ENCODE peak calls at places on chromosome 22, in five cellular contexts. B, X, C, V and O are unnamed samples.

GRCh38 chr22:46536559-46537220 is 730 bp downstream of the CELSR1 start:
- DNase-seq in B (no peak), X (peak), C (no peak), V (no peak), O (no peak)

GRCh38 chr22:30946354-30946753 is 22.2 kb downstream of the MORC2 start:
- DNase-seq in B (no peak), X (no peak), C (no peak), V (no peak), O (no peak)

GRCh38 chr22:47836957-47837356 is 1074.5 kb downstream of the TBC1D22A start:
- DNase-seq in B (no peak), X (no peak), C (no peak), V (no peak), O (peak)

GRCh38 chr22:40224702-40225101 is 47.0 kb downstream of the TNRC6B start:
- DNase-seq in B (no peak), X (no peak), C (no peak), V (no peak), O (no peak)

GRCh38 chr22:21972293-21972779 is 10.3 kb downstream of the TOP3B start:
- DNase-seq in B (peak), X (no peak), C (peak), V (no peak), O (peak)

GRCh38 chr22:28006271-28006670 is 87.2 kb upstream of the PITPNB start:
- DNase-seq in B (no peak), X (no peak), C (no peak), V (no peak), O (no peak)

GRCh38 chr22:23922921-23923320 is 28.7 kb downstream of the MIF start:
- DNase-seq in B (no peak), X (no peak), C (no peak), V (no peak), O (no peak)

GRCh38 chr22:35645646-35646045 is 2.6 kb upstream of the APOL6 start:
- DNase-seq in B (no peak), X (no peak), C (no peak), V (no peak), O (no peak)

GRCh38 chr22:38238519-38239051 is 34.2 kb downstream of the TMEM184B start:
- DNase-seq in B (no peak), X (no peak), C (no peak), V (no peak), O (no peak)

GRCh38 chr22:46393791-46394333 is 58.3 kb downstream of the TRMU start:
- DNase-seq in B (no peak), X (no peak), C (no peak), V (no peak), O (no peak)

GRCh38 chr22:22820626-22821025 is 67.0 kb upstream of the IGLL5 start:
- DNase-seq in B (peak), X (no peak), C (no peak), V (no peak), O (no peak)

GRCh38 chr22:17638182-17638431 is 450 bp upstream of the BCL2L13 start:
- DNase-seq in B (no peak), X (no peak), C (no peak), V (peak), O (no peak)

GRCh38 chr22:45692549-45692948 is 20.9 kb downstream of the ATXN10 start:
- DNase-seq in B (no peak), X (no peak), C (no peak), V (no peak), O (peak)

GRCh38 chr22:35546886-35547285 is 6.3 kb downstream of the RASD2 start:
- DNase-seq in B (no peak), X (no peak), C (no peak), V (no peak), O (no peak)

GRCh38 chr22:38609371-38609770 is 39.4 kb upstream of the DMC1 start:
- DNase-seq in B (no peak), X (no peak), C (no peak), V (no peak), O (no peak)

GRCh38 chr22:26977741-26978140 is 320.4 kb downstream of the MIAT start:
- DNase-seq in B (no peak), X (no peak), C (no peak), V (no peak), O (no peak)

GRCh38 chr22:44363980-44364749 is 51.4 kb upstream of the SHISAL1 start:
- DNase-seq in B (no peak), X (peak), C (no peak), V (no peak), O (no peak)

GRCh38 chr22:17753401-17753989 is 20.8 kb downstream of the BID start:
- DNase-seq in B (no peak), X (no peak), C (no peak), V (no peak), O (peak)

GRCh38 chr22:45473626-45474237 is 29.0 kb upstream of the FBLN1 start:
- DNase-seq in B (no peak), X (no peak), C (no peak), V (no peak), O (peak)

GRCh38 chr22:23243006-23243573 is 62.8 kb downstream of the BCR start:
- DNase-seq in B (peak), X (no peak), C (no peak), V (no peak), O (no peak)

GRCh38 chr22:47322854-47323253 is 560.4 kb downstream of the TBC1D22A start:
- DNase-seq in B (no peak), X (no peak), C (peak), V (peak), O (no peak)

GRCh38 chr22:49183208-49183825 is 644.4 kb downstream of the BRD1 start:
- DNase-seq in B (no peak), X (no peak), C (no peak), V (no peak), O (no peak)

GRCh38 chr22:24331468-24332440 is 61.1 kb downstream of the SPECC1L start:
- DNase-seq in B (no peak), X (no peak), C (no peak), V (no peak), O (peak)

GRCh38 chr22:42091446-42091764 is 833 bp upstream of the NDUFA6 start:
- DNase-seq in B (no peak), X (no peak), C (no peak), V (no peak), O (no peak)

GRCh38 chr22:45785458-45785857 is 113.8 kb downstream of the ATXN10 start:
- DNase-seq in B (no peak), X (no peak), C (no peak), V (no peak), O (no peak)

GRCh38 chr22:19986410-19987341 is 29.9 kb downstream of the ARVCF start:
- DNase-seq in B (peak), X (peak), C (peak), V (peak), O (peak)

GRCh38 chr22:38222797-38223119 is 21.0 kb downstream of the MAFF start:
- DNase-seq in B (no peak), X (no peak), C (no peak), V (no peak), O (no peak)

GRCh38 chr22:22431271-22432220 is 77.0 kb downstream of the ZNF280B start:
- DNase-seq in B (peak), X (peak), C (peak), V (peak), O (peak)

GRCh38 chr22:26579331-26579886 is 10.5 kb downstream of the TPST2 start:
- DNase-seq in B (peak), X (no peak), C (no peak), V (no peak), O (no peak)

GRCh38 chr22:46934746-46935491 is 172.5 kb downstream of the TBC1D22A start:
- DNase-seq in B (no peak), X (no peak), C (no peak), V (no peak), O (peak)

GRCh38 chr22:49933236-49933921 is 14.9 kb downstream of the CRELD2 start:
- DNase-seq in B (no peak), X (peak), C (no peak), V (no peak), O (no peak)

GRCh38 chr22:22469527-22469926 is 39.0 kb downstream of the ZNF280B start:
- DNase-seq in B (no peak), X (no peak), C (no peak), V (no peak), O (no peak)

GRCh38 chr22:41619979-41620645 is 731 bp downstream of the DESI1 start:
- DNase-seq in B (peak), X (peak), C (peak), V (peak), O (peak)